ENCODE peak calls at places on chromosomes 3 and 15, in five cellular contexts. C, M, A, R and K are unnamed samples.

GRCh38 chr3:52245322-52246263 is at the start of gene PPM1M:
- DNase-seq in C (no peak), M (peak; percentile 93), A (peak; percentile 67), R (no peak), K (peak; percentile 81)

GRCh38 chr3:52428151-52429005 is 16.5 kb downstream of the SEMA3G start:
- DNase-seq in C (no peak), M (peak; percentile 40), A (no peak), R (no peak), K (peak; percentile 37)

GRCh38 chr3:63655519-63655918 is 3.0 kb downstream of the SNTN start:
- DNase-seq in C (no peak), M (no peak), A (no peak), R (no peak), K (no peak)

GRCh38 chr15:59594493-59594942 is 17.1 kb upstream of the GCNT3 start:
- DNase-seq in C (no peak), M (no peak), A (no peak), R (no peak), K (no peak)

GRCh38 chr3:171374661-171375285 is 85.4 kb downstream of the TNIK start:
- DNase-seq in C (no peak), M (no peak), A (no peak), R (no peak), K (no peak)

GRCh38 chr3:128217702-128218475 is 64.6 kb downstream of the EEFSEC start:
- DNase-seq in C (no peak), M (no peak), A (no peak), R (peak; percentile 20), K (no peak)

GRCh38 chr3:115147329-115148141 is 447 bp upstream of the ZBTB20 start:
- DNase-seq in C (peak; percentile 99), M (peak; percentile 99), A (peak; percentile 99), R (peak; percentile 99), K (peak; percentile 99)

GRCh38 chr3:38576131-38577088 is 73.1 kb downstream of the SCN5A start:
- DNase-seq in C (no peak), M (peak; percentile 63), A (no peak), R (no peak), K (peak; percentile 52)

GRCh38 chr3:172166261-172166660 is 126.9 kb downstream of the FNDC3B start:
- DNase-seq in C (no peak), M (no peak), A (no peak), R (no peak), K (no peak)

GRCh38 chr3:185317674-185318073 is 45.3 kb upstream of the MAP3K13 start:
- DNase-seq in C (no peak), M (no peak), A (no peak), R (no peak), K (no peak)

GRCh38 chr15:41581110-41581509 is 22.1 kb downstream of the TYRO3 start:
- DNase-seq in C (no peak), M (no peak), A (no peak), R (no peak), K (no peak)

GRCh38 chr3:123616593-123616992 is 31.7 kb upstream of the HACD2 start:
- DNase-seq in C (no peak), M (no peak), A (no peak), R (no peak), K (no peak)

GRCh38 chr3:178485756-178486155 is 50.5 kb upstream of the KCNMB2 start:
- DNase-seq in C (no peak), M (no peak), A (no peak), R (no peak), K (no peak)

GRCh38 chr3:191476053-191476787 is 15.3 kb downstream of the PYDC2 start:
- DNase-seq in C (no peak), M (no peak), A (no peak), R (no peak), K (no peak)

GRCh38 chr3:129441782-129442181 is 1.8 kb downstream of the IFT122 start:
- DNase-seq in C (no peak), M (no peak), A (no peak), R (no peak), K (no peak)

GRCh38 chr3:129612350-129613204 is 6.1 kb upstream of the PLXND1 start:
- DNase-seq in C (no peak), M (no peak), A (no peak), R (no peak), K (no peak)

GRCh38 chr3:126553284-126553811 is 5.4 kb downstream of the C3orf22 start:
- DNase-seq in C (no peak), M (peak; percentile 56), A (no peak), R (no peak), K (peak; percentile 35)

GRCh38 chr3:194661374-194661773 is 10.6 kb downstream of the LSG1 start:
- DNase-seq in C (no peak), M (no peak), A (no peak), R (no peak), K (no peak)

GRCh38 chr3:194658477-194659242 is 13.3 kb downstream of the LSG1 start:
- DNase-seq in C (no peak), M (no peak), A (no peak), R (no peak), K (no peak)

GRCh38 chr3:194664857-194665256 is 7.1 kb downstream of the LSG1 start:
- DNase-seq in C (no peak), M (no peak), A (no peak), R (no peak), K (no peak)

GRCh38 chr3:194659778-194660177 is 12.2 kb downstream of the LSG1 start:
- DNase-seq in C (no peak), M (no peak), A (no peak), R (no peak), K (no peak)

DNA sequence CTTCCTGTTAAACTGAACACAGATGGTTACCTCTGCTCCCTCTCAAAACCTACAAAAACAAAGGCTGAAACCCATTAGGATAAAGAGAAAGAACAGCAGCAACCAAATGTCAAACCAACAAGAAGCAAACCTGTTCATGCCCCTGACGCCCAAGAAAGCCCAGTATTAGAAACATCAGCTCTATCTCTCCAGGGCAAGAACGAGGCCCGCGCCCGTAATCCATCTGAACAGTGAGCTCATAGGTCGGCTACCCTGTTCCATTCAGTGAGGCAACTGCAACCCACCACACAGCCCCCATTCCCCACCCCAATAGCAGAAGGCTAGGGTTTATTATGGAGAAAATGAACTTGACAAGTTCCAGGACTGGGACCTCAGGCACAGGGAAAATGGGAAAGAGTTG is 10.0 kb downstream of the LSG1 start:
- DNase-seq in C (no peak), M (no peak), A (no peak), R (no peak), K (no peak)
- H3K4me1 ChIP-seq in C (no peaks in the 10 kb centered on the region), M (peaks cover 20% of the 10 kb centered on the region), A (no peaks in the 10 kb centered on the region), R (no peaks in the 10 kb centered on the region), K (peaks cover 11% of the 10 kb centered on the region)

DNA sequence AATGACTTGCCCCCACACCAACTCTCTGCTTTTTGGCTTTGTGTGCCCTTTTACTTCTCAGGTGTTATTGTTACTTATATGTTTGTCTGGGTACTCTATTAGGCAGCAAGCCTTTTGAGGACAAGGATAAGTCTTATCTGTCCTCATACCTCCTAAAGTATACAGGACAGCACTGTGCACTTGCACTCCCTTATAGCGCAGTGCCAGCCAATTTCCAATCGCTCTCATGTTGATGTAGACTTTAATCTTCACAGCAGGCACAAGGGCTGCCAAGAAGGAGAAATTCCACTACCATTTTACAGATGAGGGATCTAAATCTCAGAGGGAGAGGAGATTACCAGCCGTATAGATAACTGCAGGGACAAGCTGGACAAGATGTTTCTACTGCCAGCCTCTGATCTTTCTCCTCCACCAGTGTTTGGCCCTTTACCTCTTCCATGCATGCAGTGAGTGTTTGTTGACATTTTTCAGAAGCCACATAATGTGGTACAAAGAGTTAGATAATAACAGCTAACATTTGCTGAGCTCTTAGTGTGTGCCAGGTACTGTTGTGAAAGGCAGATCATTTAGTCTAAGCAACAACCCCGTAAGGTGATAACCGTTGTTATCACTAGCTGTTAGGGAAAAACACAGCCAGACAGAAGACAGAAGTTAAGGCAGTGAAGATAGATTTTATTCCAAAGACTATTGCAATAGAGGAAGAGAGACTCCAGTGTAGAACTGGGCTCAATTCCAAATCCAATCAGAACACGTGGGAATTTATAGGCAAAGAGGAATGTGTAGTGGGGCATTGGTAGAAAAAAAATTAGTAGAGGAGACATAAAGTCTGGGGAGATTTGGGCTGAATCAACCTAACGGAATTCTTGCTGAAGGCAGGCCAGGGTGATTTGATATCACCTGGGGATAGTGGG is 30.0 kb downstream of the SST start:
- DNase-seq in C (no peak), M (no peak), A (no peak), R (no peak), K (no peak)
- H3K27ac ChIP-seq in C (no peak overlapping the region), M (no peak overlapping the region), A (no peak overlapping the region), R (no peak overlapping the region), K (no peak overlapping the region)

DNA sequence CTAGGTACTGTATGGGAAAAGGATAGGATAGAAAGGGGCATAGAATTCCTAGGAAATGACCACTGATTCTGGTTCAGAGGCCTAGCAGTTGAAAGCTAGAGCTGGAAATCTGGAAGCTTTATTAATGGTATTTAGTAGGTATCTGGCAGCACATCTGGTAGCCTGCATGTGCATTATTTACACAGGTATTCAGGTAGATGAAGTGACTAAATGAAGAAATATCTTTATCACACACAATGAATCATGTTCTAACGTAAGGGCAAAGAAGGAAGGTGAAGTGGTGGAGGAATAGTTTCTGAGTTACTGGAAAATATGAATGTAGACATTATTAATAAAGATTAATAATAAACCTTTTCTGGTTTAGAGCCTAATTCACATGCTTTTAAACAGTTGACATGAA is 119.9 kb downstream of the MBNL1 start:
- DNase-seq in C (no peak), M (no peak), A (no peak), R (no peak), K (no peak)
- H3K4me1 ChIP-seq in C (peaks cover 70% of the 10 kb centered on the region), M (peaks cover 28% of the 10 kb centered on the region), A (peaks cover 24% of the 10 kb centered on the region), R (no peaks in the 10 kb centered on the region), K (peaks cover 69% of the 10 kb centered on the region)

GRCh38 chr3:139281096-139281495 is 62.7 kb upstream of the MRPS22 start:
- DNase-seq in C (no peak), M (no peak), A (no peak), R (no peak), K (peak; percentile 10)
- H3K27ac ChIP-seq in C (no peak overlapping the region), M (no peak overlapping the region), A (no peak overlapping the region), R (no peak overlapping the region), K (no peak overlapping the region)